ENCODE peak calls at places on chromosomes 1 and 21, in five cellular contexts. D is activated CD4-positive, alpha-beta T cell treated with anti-CD3 and anti-CD28 coated beads, Interleukin-2, amount 10 ng/mL, durations not matched to agents 24 days and 14 days; L is amygdala; V is Jurkat, Clone E6-1; X is spleen. C is an unnamed sample.

GRCh38 chr1:157542676-157543075 is 9.6 kb downstream of the FCRL5 start:
- DNase-seq in D (no peak), V (no peak), X (no peak), L (peak), C (no peak)

GRCh38 chr1:184637664-184638063 is 117.0 kb downstream of the EDEM3 start:
- DNase-seq in L (no peak), V (no peak), D (no peak), X (no peak), C (no peak)

GRCh38 chr1:174742805-174743653 is 256.7 kb upstream of the CACYBP start:
- DNase-seq in X (no peak), D (no peak), V (no peak), L (no peak), C (no peak)

GRCh38 chr1:161121042-161121441 is 3.1 kb downstream of the NIT1 start:
- DNase-seq in D (no peak), L (no peak), X (no peak), V (no peak), C (no peak)

GRCh38 chr1:23779826-23780371 is 1.7 kb downstream of the PITHD1 start:
- DNase-seq in L (no peak), D (no peak), V (no peak), X (no peak), C (no peak)

GRCh38 chr1:45694823-45695222 is 6.8 kb downstream of the TMEM69 start:
- DNase-seq in D (no peak), V (no peak), X (no peak), L (no peak), C (no peak)

GRCh38 chr1:156420209-156421061 is 51.4 kb downstream of the RHBG start:
- DNase-seq in L (no peak), V (peak), D (peak), X (no peak), C (no peak)

GRCh38 chr1:200445213-200445612 is 35.4 kb upstream of the ZNF281 start:
- DNase-seq in L (no peak), D (no peak), V (no peak), X (no peak), C (no peak)

GRCh38 chr1:3610165-3610822 is 1.0 kb downstream of the MEGF6 start:
- DNase-seq in D (no peak), L (no peak), V (no peak), X (no peak), C (no peak)

GRCh38 chr1:161185282-161185682 is 8.0 kb upstream of the B4GALT3 start:
- DNase-seq in V (peak), L (peak), X (peak), D (peak), C (peak)

GRCh38 chr1:234758851-234759250 is 148.9 kb upstream of the IRF2BP2 start:
- DNase-seq in V (no peak), D (peak), L (no peak), X (no peak), C (no peak)

GRCh38 chr1:156344409-156344808 is 6.1 kb downstream of the TSACC start:
- DNase-seq in D (no peak), V (no peak), X (no peak), L (no peak), C (no peak)

GRCh38 chr21:46080171-46081021 is 17.5 kb upstream of the COL6A2 start:
- DNase-seq in V (no peak), X (peak), D (no peak), L (peak), C (no peak)

GRCh38 chr1:9539165-9539828 is at the start of gene SLC25A33:
- DNase-seq in D (peak), L (peak), X (peak), V (peak), C (peak)

GRCh38 chr1:198780376-198780775 is 141.5 kb downstream of the PTPRC start:
- DNase-seq in X (no peak), V (no peak), L (no peak), D (no peak), C (no peak)

GRCh38 chr1:57404914-57405313 is 18.9 kb downstream of the DAB1 start:
- DNase-seq in D (no peak), L (no peak), V (no peak), X (no peak), C (no peak)

GRCh38 chr1:234039603-234040002 is 135.1 kb downstream of the SLC35F3 start:
- DNase-seq in L (no peak), D (no peak), V (no peak), X (no peak), C (no peak)

GRCh38 chr1:10962483-10962882 is 50.0 kb upstream of the TARDBP start:
- DNase-seq in V (no peak), L (no peak), X (no peak), D (no peak), C (no peak)

GRCh38 chr1:3668585-3669300 is 16.4 kb downstream of the TP73 start:
- DNase-seq in D (no peak), V (no peak), L (peak), X (peak), C (no peak)

GRCh38 chr1:39258146-39258924 is 53.8 kb downstream of the MACF1 start:
- DNase-seq in D (peak), X (no peak), V (peak), L (peak), C (peak)

GRCh38 chr1:70458120-70458519 is 47.1 kb downstream of the CTH start:
- DNase-seq in V (peak), D (no peak), X (no peak), L (no peak), C (no peak)

GRCh38 chr1:156836892-156837291 is 20.2 kb upstream of the SH2D2A start:
- DNase-seq in V (no peak), X (no peak), L (no peak), D (no peak), C (no peak)

GRCh38 chr1:235637756-235638155 is 11.8 kb downstream of the GNG4 start:
- DNase-seq in D (no peak), L (no peak), X (peak), V (no peak), C (no peak)

GRCh38 chr1:32742132-32742947 is 39.8 kb upstream of the SYNC start:
- DNase-seq in V (no peak), X (no peak), L (no peak), D (no peak), C (no peak)

GRCh38 chr1:196063307-196063706 is 544.9 kb downstream of the KCNT2 start:
- DNase-seq in X (no peak), D (no peak), V (no peak), L (no peak), C (no peak)

GRCh38 chr1:6685381-6685780 is 16.2 kb downstream of the DNAJC11 start:
- DNase-seq in X (no peak), V (no peak), L (no peak), D (no peak), C (no peak)

GRCh38 chr21:44957047-44957831 is 17.4 kb downstream of the SLX9 start:
- DNase-seq in V (no peak), D (no peak), X (peak), L (no peak), C (no peak)

GRCh38 chr1:151254217-151255213 is at the start of gene PSMD4:
- DNase-seq in D (peak), L (peak), X (peak), V (peak), C (peak)

GRCh38 chr1:54607821-54608220 is 15.5 kb downstream of the FAM151A start:
- DNase-seq in X (peak), L (no peak), V (no peak), D (no peak), C (no peak)

GRCh38 chr1:100230760-100231159 is 18.9 kb downstream of the DBT start:
- DNase-seq in V (no peak), L (no peak), X (no peak), D (no peak), C (no peak)

GRCh38 chr1:224631471-224632105 is 15.5 kb downstream of the CNIH3 start:
- DNase-seq in D (no peak), L (no peak), V (no peak), X (no peak), C (no peak)

GRCh38 chr1:168392958-168393357 is 112.3 kb downstream of the TBX19 start:
- DNase-seq in V (no peak), L (no peak), D (no peak), X (no peak), C (no peak)

GRCh38 chr1:233489436-233489835 is 124.5 kb upstream of the KCNK1 start:
- DNase-seq in L (no peak), V (no peak), X (no peak), D (no peak), C (no peak)

GRCh38 chr1:150576794-150577556 is 2.4 kb downstream of the MCL1 start:
- DNase-seq in X (no peak), D (peak), L (no peak), V (no peak), C (no peak)

GRCh38 chr21:28828981-28829380 is 163.7 kb downstream of the LTN1 start:
- DNase-seq in X (no peak), D (no peak), L (no peak), V (no peak), C (no peak)

GRCh38 chr1:16205891-16206546 is 6.4 kb downstream of the ARHGEF19 start:
- DNase-seq in X (peak), L (no peak), V (no peak), D (no peak), C (no peak)

GRCh38 chr1:201471772-201472171 is 2.8 kb upstream of the PHLDA3 start:
- DNase-seq in X (no peak), D (no peak), L (no peak), V (no peak), C (no peak)

GRCh38 chr1:155909894-155910293 is 1.3 kb downstream of the RIT1 start:
- DNase-seq in X (no peak), D (no peak), V (no peak), L (no peak), C (no peak)

GRCh38 chr1:100075773-100076172 is 57.0 kb downstream of the SASS6 start:
- DNase-seq in L (no peak), X (no peak), D (no peak), V (no peak), C (no peak)